ENCODE peak calls at places on chromosomes 5 and 9, in four cellular contexts. R is sigmoid colon, G is stomach, Y is heart right ventricle. N is an unnamed sample.
A peak's percentile ranks its signal among the peaks of the same experiment; 100 is the strongest.

GRCh38 chr5:77774981-77775772 is 962 bp downstream of the TBCA start:
- DNase-seq in R (no peak), G (no peak), Y (no peak), N (no peak)

GRCh38 chr5:110899566-110900412 is 161.0 kb downstream of the SLC25A46 start:
- DNase-seq in R (no peak), G (no peak), Y (no peak), N (no peak)

GRCh38 chr5:57598756-57599155 is 116.1 kb upstream of the ACTBL2 start:
- DNase-seq in R (no peak), G (no peak), Y (no peak), N (no peak)

GRCh38 chr5:132003170-132003744 is 8.2 kb downstream of the ACSL6 start:
- DNase-seq in R (no peak), G (no peak), Y (peak; percentile 20), N (no peak)

GRCh38 chr9:18393340-18394130 is 80.4 kb upstream of the ADAMTSL1 start:
- DNase-seq in R (peak; percentile 79), G (peak; percentile 76), Y (peak; percentile 46), N (peak; percentile 31)

GRCh38 chr5:1182633-1183423 is 18.6 kb upstream of the SLC6A19 start:
- DNase-seq in R (no peak), G (peak; percentile 57), Y (no peak), N (no peak)

GRCh38 chr5:154162475-154163217 is 27.9 kb upstream of the GALNT10 start:
- DNase-seq in R (no peak), G (no peak), Y (peak; percentile 25), N (no peak)

GRCh38 chr5:176535101-176535654 is 2.0 kb downstream of the RNF44 start:
- DNase-seq in R (no peak), G (no peak), Y (no peak), N (peak; percentile 63)

GRCh38 chr5:171493646-171494393 is 74.4 kb downstream of the FGF18 start:
- DNase-seq in R (no peak), G (no peak), Y (no peak), N (no peak)

GRCh38 chr5:151958111-151958510 is 33.5 kb upstream of the GLRA1 start:
- DNase-seq in R (no peak), G (no peak), Y (no peak), N (no peak)

GRCh38 chr9:31541626-31542025 is 842.8 kb upstream of the ACO1 start:
- DNase-seq in R (no peak), G (no peak), Y (no peak), N (no peak)

GRCh38 chr5:108650997-108651396 is 96.7 kb upstream of the FER start:
- DNase-seq in R (no peak), G (no peak), Y (no peak), N (no peak)

GRCh38 chr5:32711693-32712462 is 757 bp downstream of the NPR3 start:
- DNase-seq in R (peak; percentile 79), G (no peak), Y (no peak), N (no peak)

GRCh38 chr9:33416996-33417395 is 14.6 kb upstream of the AQP7 start:
- DNase-seq in R (no peak), G (no peak), Y (no peak), N (no peak)

GRCh38 chr9:129280236-129281231 is 102.5 kb upstream of the IER5L start:
- DNase-seq in R (peak; percentile 58), G (no peak), Y (no peak), N (no peak)

GRCh38 chr9:77457916-77458592 is 190.1 kb downstream of the GNA14 start:
- DNase-seq in R (peak; percentile 82), G (peak; percentile 64), Y (peak; percentile 56), N (peak; percentile 63)

GRCh38 chr9:106701611-106702010 is 161.4 kb upstream of the ZNF462 start:
- DNase-seq in R (no peak), G (no peak), Y (no peak), N (no peak)

GRCh38 chr5:139100825-139101224 is 97.3 kb downstream of the SIL1 start:
- DNase-seq in R (no peak), G (no peak), Y (no peak), N (no peak)

GRCh38 chr9:136257381-136258298 is 12.0 kb upstream of the QSOX2 start:
- DNase-seq in R (no peak), G (no peak), Y (no peak), N (no peak)

GRCh38 chr5:153748823-153749222 is 258.4 kb downstream of the GRIA1 start:
- DNase-seq in R (no peak), G (no peak), Y (no peak), N (no peak)

GRCh38 chr9:96655198-96655851 is at the start of gene PRXL2C:
- DNase-seq in R (peak; percentile 94), G (peak; percentile 85), Y (peak; percentile 89), N (peak; percentile 84)

GRCh38 chr9:136095495-136096058 is 488 bp upstream of the NACC2 start:
- DNase-seq in R (no peak), G (peak; percentile 45), Y (no peak), N (no peak)

GRCh38 chr9:88812938-88813670 is 178.2 kb upstream of the S1PR3 start:
- DNase-seq in R (no peak), G (no peak), Y (no peak), N (no peak)

GRCh38 chr9:118271936-118272335 is 567.7 kb downstream of the TLR4 start:
- DNase-seq in R (no peak), G (no peak), Y (no peak), N (no peak)

GRCh38 chr5:124773291-124774001 is 27.0 kb upstream of the ZNF608 start:
- DNase-seq in R (no peak), G (no peak), Y (no peak), N (no peak)

DNA sequence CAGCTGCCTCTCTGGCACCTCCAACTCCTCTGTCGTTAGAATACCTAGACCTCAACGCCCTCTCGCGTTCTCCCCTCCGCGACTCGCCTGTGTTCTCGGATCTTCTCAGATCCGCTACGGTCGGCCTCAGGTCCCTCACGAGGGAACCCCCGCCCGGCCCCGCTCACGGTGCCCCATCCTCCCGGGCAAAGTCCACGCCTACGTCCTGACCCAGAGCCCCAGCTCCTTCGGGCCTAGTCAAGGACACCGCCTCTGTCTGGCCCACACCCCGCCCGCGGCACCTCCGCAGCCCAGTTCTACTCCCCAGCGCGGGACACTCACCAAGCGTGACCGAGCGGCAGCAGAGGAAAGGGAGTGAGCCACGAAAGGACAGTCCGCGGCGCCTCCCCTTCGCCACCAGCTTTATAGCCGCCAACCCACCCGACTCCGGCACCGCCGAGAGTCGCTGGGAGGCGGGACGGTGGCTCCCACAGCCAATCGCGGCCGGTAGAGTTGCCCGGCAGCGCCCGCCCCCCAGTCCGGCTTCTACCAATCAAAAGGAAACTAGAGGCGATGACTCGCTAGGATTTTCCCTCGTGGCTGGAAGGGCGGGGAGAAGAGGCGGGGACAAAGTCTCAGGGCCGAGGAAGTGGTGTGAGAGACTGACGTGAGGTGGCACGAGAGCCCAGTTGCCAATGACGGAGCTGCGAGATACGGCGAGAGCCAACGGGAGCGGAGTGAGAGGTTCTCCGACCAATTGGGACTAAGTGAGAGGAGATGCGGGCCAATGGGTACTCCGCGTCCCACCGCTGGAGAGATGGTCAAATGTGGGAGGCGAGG is at the start of gene HMGCS1:
- DNase-seq in R (peak; percentile 99), G (peak; percentile 98), Y (peak; percentile 99), N (peak; percentile 99)
- H3K4me1 ChIP-seq in R (peaks cover 25% of the 10 kb centered on the region), G (peaks cover 22% of the 10 kb centered on the region), Y (peaks cover 15% of the 10 kb centered on the region), N (peaks cover 6% of the 10 kb centered on the region)

DNA sequence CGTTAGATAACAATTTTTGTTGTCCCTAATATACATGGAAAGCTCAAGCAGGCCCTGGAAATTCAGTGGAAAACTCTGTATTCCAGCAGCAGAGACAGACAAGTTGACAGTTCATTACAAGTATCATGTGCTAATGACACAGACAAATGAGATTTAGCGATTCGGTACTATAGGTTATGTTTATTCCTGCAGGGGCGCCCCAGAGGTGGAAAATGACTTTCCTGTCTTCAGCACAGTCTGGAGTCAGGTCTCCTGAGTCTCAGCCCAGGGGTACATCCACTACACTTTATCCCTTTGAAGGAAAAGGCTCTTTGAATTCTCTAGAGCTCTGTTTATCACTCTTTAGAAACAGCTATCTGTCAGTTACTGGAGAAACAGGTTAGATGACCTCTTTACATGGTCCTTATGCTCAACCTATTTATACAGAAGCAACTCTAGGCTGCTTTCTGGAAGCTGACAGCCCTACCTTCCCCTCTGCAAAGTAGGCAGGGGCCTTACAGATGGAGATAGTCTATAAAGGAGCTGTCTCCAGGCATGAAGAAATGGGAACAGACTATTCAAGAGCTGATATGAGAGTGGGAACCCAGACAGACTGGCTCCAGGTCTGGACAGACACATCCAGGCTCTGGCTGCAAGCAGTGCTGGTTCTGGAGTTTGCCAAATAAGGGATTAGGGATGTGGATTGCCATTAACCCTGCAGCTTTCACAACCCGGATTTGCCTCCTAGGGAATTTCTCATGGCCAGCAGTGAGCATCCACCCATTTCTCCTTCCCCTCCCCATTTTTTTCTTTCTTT is 7.2 kb upstream of the SLC31A2 start:
- DNase-seq in R (no peak), G (no peak), Y (no peak), N (no peak)
- TF ChIP-seq CTCF in R (no peak), G (no peak), Y (no peak), N (no peak)

GRCh38 chr9:35198191-35198590 is 36.4 kb downstream of the UNC13B start:
- DNase-seq in R (no peak), G (no peak), Y (no peak), N (no peak)
- H3K27ac ChIP-seq in R (no peak overlapping the region), G (no peak overlapping the region), Y (no peak overlapping the region), N (no peak overlapping the region)

GRCh38 chr5:72847439-72847838 is 31.0 kb downstream of the TNPO1 start:
- DNase-seq in R (no peak), G (no peak), Y (no peak), N (no peak)
- H3K4me1 ChIP-seq in R (peaks cover 49% of the 10 kb centered on the region), G (peaks cover 32% of the 10 kb centered on the region), Y (peaks cover 45% of the 10 kb centered on the region), N (peaks cover 2% of the 10 kb centered on the region)

GRCh38 chr9:21395778-21396717 is 10.8 kb upstream of the IFNA2 start:
- DNase-seq in R (peak; percentile 73), G (peak; percentile 51), Y (peak; percentile 29), N (no peak)

GRCh38 chr9:21392270-21392669 is 7.1 kb upstream of the IFNA2 start:
- DNase-seq in R (no peak), G (no peak), Y (no peak), N (no peak)
- TF ChIP-seq CTCF in R (no peak), G (no peak), Y (no peak), N (no peak)

DNA sequence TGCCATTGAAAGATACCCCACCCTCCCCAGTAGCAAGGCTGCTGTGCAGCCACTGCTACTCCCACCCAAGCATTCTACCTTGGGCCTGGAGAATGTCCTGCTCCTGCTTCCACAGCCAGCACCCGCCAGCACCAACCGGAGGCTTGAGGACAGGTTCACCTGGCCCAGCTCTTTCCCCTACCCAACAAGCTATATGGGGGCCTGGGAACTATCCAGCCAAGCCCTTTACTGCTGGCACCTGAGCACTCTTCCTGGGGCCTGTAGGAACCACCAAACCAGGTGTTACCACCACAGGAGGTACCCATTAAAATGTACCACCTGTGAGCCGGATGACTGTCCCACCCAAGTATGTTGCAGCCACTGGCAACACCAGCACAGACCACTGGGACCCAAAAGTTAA is 86.1 kb upstream of the GHR start:
- DNase-seq in R (no peak), G (no peak), Y (no peak), N (no peak)
- H3K27ac ChIP-seq in R (no peak overlapping the region), G (no peak overlapping the region), Y (no peak overlapping the region), N (no peak overlapping the region)

DNA sequence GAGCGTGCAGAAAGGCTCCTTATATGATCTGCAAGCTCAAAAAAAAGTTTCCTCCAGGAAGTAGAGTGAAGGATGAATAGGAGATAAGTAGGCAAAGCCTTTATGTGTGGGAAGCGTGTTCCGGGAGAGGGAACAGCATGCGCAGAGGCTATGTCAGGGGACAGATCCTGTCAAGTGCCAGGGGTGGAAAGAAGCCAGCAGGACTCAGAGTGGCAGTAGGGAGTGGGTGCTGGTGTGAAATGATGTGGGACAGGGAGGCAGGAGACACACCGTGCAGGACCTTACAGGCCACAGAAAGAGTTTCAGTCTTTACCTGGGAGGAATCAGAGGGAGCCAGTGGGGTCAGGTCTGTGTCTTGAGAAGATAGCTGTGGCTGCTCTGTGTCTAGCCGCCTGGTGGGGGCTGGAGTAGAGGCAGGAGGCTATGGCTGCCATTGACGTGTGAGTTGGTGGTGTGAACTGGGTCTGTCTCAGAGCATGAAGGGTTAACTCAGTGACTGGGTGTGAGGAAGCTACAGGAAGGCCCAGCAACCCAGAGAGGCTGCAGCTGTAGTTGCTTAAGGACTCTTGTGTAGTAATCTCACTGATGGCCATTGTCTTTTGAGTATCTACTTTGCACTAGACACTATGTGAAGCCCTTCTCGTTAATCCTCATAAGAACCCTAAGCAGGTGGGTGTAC is 71.3 kb downstream of the PPARGC1B start:
- DNase-seq in R (no peak), G (no peak), Y (no peak), N (no peak)
- H3K4me1 ChIP-seq in R (peaks cover 96% of the 10 kb centered on the region), G (peaks cover 24% of the 10 kb centered on the region), Y (peaks cover 88% of the 10 kb centered on the region), N (peaks cover 10% of the 10 kb centered on the region)

N was measured in lung.